ENCODE peak calls at places on chromosomes 4 and X, in four cellular contexts. One of them, this sample, is unnamed.

GRCh38 chrX:63513825-63514574 is 162.9 kb upstream of the SPIN4 start:
- DNase-seq in astrocyte of the spinal cord: peak; percentile 73
- DNase-seq in CD4-positive, alpha-beta memory T cell: no peak
- DNase-seq in PC-3: peak; percentile 2
- DNase-seq in this sample: no peak

GRCh38 chrX:103310592-103311400 is at the start of gene BEX2:
- DNase-seq in astrocyte of the spinal cord: peak; percentile 15
- DNase-seq in PC-3: peak; percentile 58
- DNase-seq in CD4-positive, alpha-beta memory T cell: peak; percentile 84
- DNase-seq in this sample: peak; percentile 85

GRCh38 chr4:168174308-168174707 is 82.0 kb downstream of the ANXA10 start:
- DNase-seq in astrocyte of the spinal cord: no peak
- DNase-seq in PC-3: no peak
- DNase-seq in CD4-positive, alpha-beta memory T cell: no peak
- DNase-seq in this sample: no peak

GRCh38 chr4:145881991-145882390 is 56.6 kb downstream of the ZNF827 start:
- DNase-seq in astrocyte of the spinal cord: no peak
- DNase-seq in CD4-positive, alpha-beta memory T cell: no peak
- DNase-seq in PC-3: no peak
- DNase-seq in this sample: no peak

GRCh38 chrX:18410038-18410437 is 15.4 kb upstream of the CDKL5 start:
- DNase-seq in CD4-positive, alpha-beta memory T cell: no peak
- DNase-seq in astrocyte of the spinal cord: peak; percentile 20
- DNase-seq in PC-3: peak; percentile 60
- DNase-seq in this sample: no peak

GRCh38 chrX:7272301-7272700 is 124.3 kb upstream of the PUDP start:
- DNase-seq in PC-3: no peak
- DNase-seq in CD4-positive, alpha-beta memory T cell: no peak
- DNase-seq in astrocyte of the spinal cord: no peak
- DNase-seq in this sample: no peak

GRCh38 chr4:37675587-37676290 is 10.4 kb downstream of the RELL1 start:
- DNase-seq in CD4-positive, alpha-beta memory T cell: no peak
- DNase-seq in astrocyte of the spinal cord: no peak
- DNase-seq in PC-3: no peak
- DNase-seq in this sample: peak; percentile 72

GRCh38 chr4:22099896-22100295 is 151.3 kb upstream of the KCNIP4 start:
- DNase-seq in CD4-positive, alpha-beta memory T cell: no peak
- DNase-seq in PC-3: no peak
- DNase-seq in astrocyte of the spinal cord: peak; percentile 62
- DNase-seq in this sample: peak; percentile 43

GRCh38 chr4:184283659-184284335 is 66.1 kb upstream of the ENPP6 start:
- DNase-seq in PC-3: no peak
- DNase-seq in astrocyte of the spinal cord: no peak
- DNase-seq in CD4-positive, alpha-beta memory T cell: no peak
- DNase-seq in this sample: peak; percentile 18

GRCh38 chr4:105683038-105683437 is 25.5 kb downstream of the INTS12 start:
- DNase-seq in CD4-positive, alpha-beta memory T cell: no peak
- DNase-seq in astrocyte of the spinal cord: no peak
- DNase-seq in PC-3: peak; percentile 92
- DNase-seq in this sample: no peak

GRCh38 chr4:116397714-116398113 is 687.7 kb downstream of the TRAM1L1 start:
- DNase-seq in astrocyte of the spinal cord: no peak
- DNase-seq in CD4-positive, alpha-beta memory T cell: no peak
- DNase-seq in PC-3: no peak
- DNase-seq in this sample: no peak

This sample was measured in activated CD8-positive, alpha-beta T cell treated with anti-CD3 and anti-CD28 coated beads, Interleukin-2, amount 10 ng/mL, durations not matched to agents 7 days and 5 days.